ENCODE peak calls at places on chromosomes 13 and 19, in eight cellular contexts. N, Q, V, U, K, J, I and A are unnamed samples.

GRCh38 chr13:59823495-59823894 is 340.2 kb downstream of the DIAPH3 start:
- DNase-seq in N (peak), Q (peak), V (no peak), U (no peak), K (peak), J (no peak), I (no peak), A (no peak)

GRCh38 chr19:56108447-56109195 is 12.5 kb downstream of the ZNF787 start:
- DNase-seq in N (peak), Q (no peak), V (peak), U (no peak), K (peak), J (no peak), I (peak), A (no peak)

GRCh38 chr19:48085904-48086864 is 24.4 kb downstream of the PLA2G4C start:
- DNase-seq in N (no peak), Q (no peak), V (no peak), U (peak), K (no peak), J (peak), I (peak), A (no peak)

GRCh38 chr19:13153627-13154240 is 3.5 kb downstream of the IER2 start:
- DNase-seq in N (peak), Q (no peak), V (peak), U (peak), K (no peak), J (no peak), I (peak), A (peak)

GRCh38 chr13:32881792-32882175 is 134.4 kb upstream of the KL start:
- DNase-seq in N (no peak), Q (no peak), V (no peak), U (no peak), K (no peak), J (no peak), I (no peak), A (no peak)

GRCh38 chr13:75383064-75383715 is 98.8 kb downstream of the TBC1D4 start:
- DNase-seq in N (no peak), Q (no peak), V (no peak), U (no peak), K (no peak), J (no peak), I (no peak), A (no peak)

GRCh38 chr19:55196803-55197202 is 12.5 kb downstream of the PTPRH start:
- DNase-seq in N (no peak), Q (no peak), V (no peak), U (peak), K (no peak), J (no peak), I (peak), A (no peak)

GRCh38 chr19:18392417-18392816 is 5.0 kb downstream of the LRRC25 start:
- DNase-seq in N (peak), Q (no peak), V (no peak), U (peak), K (no peak), J (no peak), I (no peak), A (no peak)

GRCh38 chr13:66237411-66238062 is 992.6 kb downstream of the PCDH9 start:
- DNase-seq in N (no peak), Q (no peak), V (no peak), U (no peak), K (no peak), J (no peak), I (no peak), A (no peak)

GRCh38 chr13:110425444-110425780 is 118.3 kb downstream of the COL4A2 start:
- DNase-seq in N (no peak), Q (peak), V (no peak), U (no peak), K (no peak), J (no peak), I (no peak), A (no peak)

GRCh38 chr19:44912854-44913253 is 1.6 kb upstream of the APOC1 start:
- DNase-seq in N (peak), Q (no peak), V (no peak), U (no peak), K (peak), J (no peak), I (peak), A (no peak)

GRCh38 chr13:72652681-72653080 is 74.7 kb downstream of the MZT1 start:
- DNase-seq in N (peak), Q (peak), V (no peak), U (no peak), K (no peak), J (no peak), I (no peak), A (no peak)

GRCh38 chr19:1455336-1456120 is 5.6 kb downstream of the APC2 start:
- DNase-seq in N (peak), Q (peak), V (peak), U (no peak), K (no peak), J (peak), I (peak), A (peak)

GRCh38 chr19:55386515-55386947 is 799 bp downstream of the RPL28 start:
- DNase-seq in N (no peak), Q (no peak), V (no peak), U (no peak), K (no peak), J (no peak), I (peak), A (no peak)

GRCh38 chr13:111620586-111620985 is 300.1 kb downstream of the TEX29 start:
- DNase-seq in N (no peak), Q (no peak), V (no peak), U (no peak), K (no peak), J (peak), I (no peak), A (no peak)

GRCh38 chr13:112959701-112960542 is 9.1 kb upstream of the MCF2L start:
- DNase-seq in N (no peak), Q (no peak), V (no peak), U (no peak), K (no peak), J (peak), I (no peak), A (no peak)

GRCh38 chr19:29525901-29526729 is at the start of gene VSTM2B:
- DNase-seq in N (no peak), Q (no peak), V (no peak), U (no peak), K (no peak), J (peak), I (peak), A (no peak)
- H3K4me3 ChIP-seq in N (no peak), Q (no peak), V (no peak), U (no peak), K (peak), J (peak), I (peak), A (no peak)

DNA sequence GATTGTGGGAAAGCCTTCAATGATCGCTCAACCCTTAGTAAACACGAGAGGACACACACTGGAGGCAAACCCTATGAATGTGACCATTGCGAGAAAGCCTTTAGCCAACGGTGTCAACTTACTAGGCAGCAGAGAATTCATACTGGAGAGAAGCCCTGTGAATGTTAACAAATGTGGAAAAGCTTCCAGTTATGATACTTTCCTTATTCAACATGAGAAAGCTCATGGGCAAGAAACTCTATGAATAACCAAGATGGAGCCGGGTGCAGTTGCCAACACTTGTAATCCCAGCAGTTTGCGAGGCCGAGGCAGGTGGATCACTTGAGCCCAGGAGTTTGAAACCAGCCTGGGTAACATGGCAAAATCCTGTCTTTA is 15.8 kb upstream of the ZNF8 start:
- DNase-seq in N (no peak), Q (no peak), V (no peak), U (no peak), K (no peak), J (no peak), I (no peak), A (no peak)
- H3K4me3 ChIP-seq in N (no peak), Q (no peak), V (no peak), U (no peak), K (no peak), J (peak), I (no peak), A (no peak)

GRCh38 chr19:4328243-4328990 is 10.2 kb downstream of the STAP2 start:
- DNase-seq in N (peak), Q (peak), V (peak), U (peak), K (peak), J (peak), I (peak), A (peak)
- H3K4me3 ChIP-seq in N (peak), Q (peak), V (peak), U (peak), K (peak), J (peak), I (peak), A (peak)

GRCh38 chr19:46727757-46728156 is 10.8 kb upstream of the PRKD2 start:
- DNase-seq in N (no peak), Q (no peak), V (no peak), U (no peak), K (no peak), J (no peak), I (no peak), A (no peak)

GRCh38 chr19:46725859-46726393 is 9.0 kb upstream of the PRKD2 start:
- DNase-seq in N (no peak), Q (no peak), V (no peak), U (no peak), K (no peak), J (no peak), I (peak), A (no peak)

GRCh38 chr19:46726551-46726950 is 9.6 kb upstream of the PRKD2 start:
- DNase-seq in N (no peak), Q (no peak), V (no peak), U (peak), K (no peak), J (no peak), I (peak), A (no peak)

GRCh38 chr19:46728208-46728607 is 11.3 kb upstream of the PRKD2 start:
- DNase-seq in N (no peak), Q (no peak), V (no peak), U (no peak), K (no peak), J (no peak), I (no peak), A (no peak)

DNA sequence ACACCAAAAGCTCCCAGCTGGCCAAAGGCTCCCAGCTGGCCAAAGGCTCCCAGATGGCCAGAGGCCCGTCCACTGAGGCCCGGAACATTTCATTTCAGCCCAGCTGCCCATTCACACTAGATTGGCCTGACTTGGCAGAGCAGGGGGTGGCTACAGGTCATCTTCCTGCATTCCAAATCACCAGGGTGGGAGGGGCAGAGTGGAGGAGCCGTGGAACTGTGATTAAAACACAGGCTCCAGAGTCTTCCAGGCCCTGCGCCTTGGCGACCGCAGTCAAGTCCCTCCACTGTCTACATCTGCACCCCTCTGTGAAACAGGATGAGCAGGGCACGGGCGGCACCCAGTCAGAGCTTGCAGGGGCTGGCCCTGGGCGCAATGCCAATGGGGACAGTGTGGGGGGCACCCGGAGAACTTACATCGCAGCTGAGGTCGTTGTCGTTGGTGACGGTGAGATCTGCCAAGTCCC is 10.2 kb upstream of the PRKD2 start:
- DNase-seq in N (no peak), Q (no peak), V (no peak), U (no peak), K (no peak), J (no peak), I (peak), A (no peak)
- H3K4me3 ChIP-seq in N (no peak), Q (no peak), V (no peak), U (no peak), K (no peak), J (no peak), I (no peak), A (no peak)

GRCh38 chr19:8307400-8307964 is 676 bp downstream of the CD320 start:
- DNase-seq in N (no peak), Q (no peak), V (no peak), U (peak), K (no peak), J (peak), I (peak), A (peak)

GRCh38 chr19:8307965-8308866 is at the start of gene CD320:
- DNase-seq in N (peak), Q (peak), V (peak), U (peak), K (peak), J (peak), I (peak), A (peak)

GRCh38 chr19:8304841-8305621 is 3.1 kb downstream of the CD320 start:
- DNase-seq in N (no peak), Q (no peak), V (peak), U (peak), K (no peak), J (peak), I (peak), A (no peak)

GRCh38 chr19:8305798-8306197 is 2.4 kb downstream of the CD320 start:
- DNase-seq in N (no peak), Q (no peak), V (peak), U (peak), K (no peak), J (no peak), I (peak), A (no peak)

GRCh38 chr19:8306235-8307054 is 1.7 kb downstream of the CD320 start:
- DNase-seq in N (no peak), Q (no peak), V (peak), U (peak), K (no peak), J (no peak), I (peak), A (no peak)
- H3K4me3 ChIP-seq in N (no peak), Q (no peak), V (no peak), U (peak), K (no peak), J (peak), I (no peak), A (peak)

DNA sequence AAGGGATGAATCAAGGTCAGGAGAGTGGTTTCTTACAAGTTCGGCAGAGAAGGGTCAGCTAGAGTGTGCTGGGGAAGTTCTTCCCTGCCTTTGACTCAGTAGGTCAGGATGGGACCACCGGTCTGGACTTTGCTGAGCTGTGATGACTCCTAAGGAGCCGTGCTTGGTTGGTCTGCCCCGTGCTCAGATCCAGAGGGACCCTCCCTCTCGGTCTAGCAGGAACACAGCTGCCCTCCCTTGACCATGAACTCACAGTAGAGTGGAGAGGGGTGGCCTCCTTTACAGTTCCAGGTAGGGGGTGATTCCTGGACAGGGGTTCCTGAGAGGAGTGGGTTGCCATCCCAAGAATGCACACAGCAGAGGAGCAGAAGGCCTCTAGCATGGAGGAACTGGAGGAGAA is 4.3 kb downstream of the RPS19 start:
- DNase-seq in N (no peak), Q (no peak), V (no peak), U (no peak), K (no peak), J (no peak), I (peak), A (no peak)
- H3K4me3 ChIP-seq in N (no peak), Q (no peak), V (no peak), U (peak), K (no peak), J (peak), I (no peak), A (peak)

DNA sequence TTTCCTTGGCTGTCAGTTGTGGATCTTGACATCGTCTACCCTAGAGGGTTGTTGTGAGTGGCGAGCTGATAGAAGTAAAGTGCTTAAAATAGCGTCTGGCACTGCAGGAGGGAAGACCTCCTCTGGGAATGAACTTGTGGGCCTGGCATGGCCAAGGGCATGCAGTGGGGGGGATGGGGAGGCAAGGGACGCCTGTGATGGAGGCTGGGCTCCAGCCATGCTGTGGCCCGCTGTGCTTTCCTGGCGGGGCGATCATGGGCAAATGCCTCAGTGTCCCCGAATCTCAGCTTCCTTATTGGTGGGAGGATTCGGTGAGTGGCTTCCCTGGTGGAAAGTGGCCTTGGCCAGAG is 10.7 kb downstream of the CARM1 start:
- DNase-seq in N (no peak), Q (no peak), V (no peak), U (no peak), K (no peak), J (peak), I (peak), A (no peak)
- H3K4me3 ChIP-seq in N (no peak), Q (no peak), V (no peak), U (no peak), K (no peak), J (no peak), I (no peak), A (no peak)

GRCh38 chr13:49454388-49455015 is 10.4 kb downstream of the SETDB2 start:
- DNase-seq in N (peak), Q (no peak), V (no peak), U (no peak), K (no peak), J (no peak), I (no peak), A (peak)
- H3K4me3 ChIP-seq in N (no peak), Q (no peak), V (no peak), U (no peak), K (no peak), J (no peak), I (no peak), A (peak)

DNA sequence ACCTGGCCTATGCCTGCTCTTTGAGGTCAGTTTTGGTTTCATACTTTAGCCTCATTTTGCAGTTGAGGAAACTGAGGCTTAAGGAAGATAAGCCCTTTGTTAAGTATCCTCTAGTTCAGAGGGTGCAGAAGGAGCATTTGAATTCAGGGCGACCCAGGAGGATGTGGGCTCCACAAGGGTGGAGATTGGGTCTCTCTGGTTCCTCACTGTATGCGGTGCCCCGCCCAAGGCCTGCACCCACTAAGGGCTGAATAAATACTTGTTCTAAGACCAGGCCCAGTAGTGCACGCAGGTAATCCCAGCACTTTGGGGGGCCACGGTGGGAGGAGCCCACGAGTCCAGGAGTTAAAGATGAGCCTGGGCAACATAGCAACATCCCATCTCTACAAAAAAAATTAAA is 768 bp upstream of the SLC44A2 start:
- DNase-seq in N (no peak), Q (no peak), V (no peak), U (no peak), K (no peak), J (no peak), I (peak), A (no peak)
- H3K4me3 ChIP-seq in N (no peak), Q (no peak), V (no peak), U (no peak), K (peak), J (peak), I (no peak), A (no peak)